ENCODE peak calls at places on chromosome 6, in ten cellular contexts. One of them, this sample, is unnamed.

GRCh38 chr6:28258877-28259777 is at the start of gene NKAPL:
- DNase-seq in NCI-H2171: no peak
- DNase-seq in HCT116: no peak
- DNase-seq in AG08395: peak
- DNase-seq in AG08396: peak
- DNase-seq in A172: no peak
- DNase-seq in H7: peak
- DNase-seq in NCI-H1092 treated with DMSO at 0.1 percent for 48 hours: no peak
- DNase-seq in AG09319: no peak
- DNase-seq in nephron progenitor cell: no peak
- DNase-seq in this sample: no peak

GRCh38 chr6:44062771-44063560 is 64.3 kb downstream of the MRPL14 start:
- DNase-seq in NCI-H2171: no peak
- DNase-seq in HCT116: no peak
- DNase-seq in AG08395: no peak
- DNase-seq in AG08396: no peak
- DNase-seq in A172: no peak
- DNase-seq in H7: peak
- DNase-seq in NCI-H1092 treated with DMSO at 0.1 percent for 48 hours: no peak
- DNase-seq in AG09319: no peak
- DNase-seq in nephron progenitor cell: peak
- DNase-seq in this sample: no peak

GRCh38 chr6:129753422-129753821 is 43.4 kb upstream of the ARHGAP18 start:
- DNase-seq in NCI-H2171: no peak
- DNase-seq in HCT116: no peak
- DNase-seq in AG08395: peak
- DNase-seq in AG08396: no peak
- DNase-seq in A172: peak
- DNase-seq in H7: no peak
- DNase-seq in NCI-H1092 treated with DMSO at 0.1 percent for 48 hours: no peak
- DNase-seq in AG09319: no peak
- DNase-seq in nephron progenitor cell: no peak
- DNase-seq in this sample: no peak

GRCh38 chr6:158939255-158940170 is 60.5 kb downstream of the RSPH3 start:
- DNase-seq in NCI-H2171: no peak
- DNase-seq in HCT116: no peak
- DNase-seq in AG08395: no peak
- DNase-seq in AG08396: no peak
- DNase-seq in A172: no peak
- DNase-seq in H7: peak
- DNase-seq in NCI-H1092 treated with DMSO at 0.1 percent for 48 hours: no peak
- DNase-seq in AG09319: no peak
- DNase-seq in nephron progenitor cell: no peak
- DNase-seq in this sample: no peak

GRCh38 chr6:152272486-152272885 is 364.7 kb downstream of the SYNE1 start:
- DNase-seq in NCI-H2171: no peak
- DNase-seq in HCT116: no peak
- DNase-seq in AG08395: no peak
- DNase-seq in AG08396: no peak
- DNase-seq in A172: peak
- DNase-seq in H7: no peak
- DNase-seq in NCI-H1092 treated with DMSO at 0.1 percent for 48 hours: no peak
- DNase-seq in AG09319: no peak
- DNase-seq in nephron progenitor cell: no peak
- DNase-seq in this sample: no peak

GRCh38 chr6:35611235-35611634 is 77.5 kb downstream of the FKBP5 start:
- DNase-seq in NCI-H2171: no peak
- DNase-seq in HCT116: no peak
- DNase-seq in AG08395: peak
- DNase-seq in AG08396: peak
- DNase-seq in A172: peak
- DNase-seq in H7: no peak
- DNase-seq in NCI-H1092 treated with DMSO at 0.1 percent for 48 hours: no peak
- DNase-seq in AG09319: no peak
- DNase-seq in nephron progenitor cell: no peak
- DNase-seq in this sample: no peak

GRCh38 chr6:4670295-4670694 is 105.9 kb upstream of the CDYL start:
- DNase-seq in NCI-H2171: no peak
- DNase-seq in HCT116: no peak
- DNase-seq in AG08395: no peak
- DNase-seq in AG08396: no peak
- DNase-seq in A172: no peak
- DNase-seq in H7: no peak
- DNase-seq in NCI-H1092 treated with DMSO at 0.1 percent for 48 hours: no peak
- DNase-seq in AG09319: no peak
- DNase-seq in nephron progenitor cell: no peak
- DNase-seq in this sample: no peak

GRCh38 chr6:132063738-132064137 is 112.6 kb upstream of the CCN2 start:
- DNase-seq in NCI-H2171: no peak
- DNase-seq in HCT116: peak
- DNase-seq in AG08395: peak
- DNase-seq in AG08396: peak
- DNase-seq in A172: peak
- DNase-seq in H7: no peak
- DNase-seq in NCI-H1092 treated with DMSO at 0.1 percent for 48 hours: no peak
- DNase-seq in AG09319: no peak
- DNase-seq in nephron progenitor cell: no peak
- DNase-seq in this sample: no peak

GRCh38 chr6:3251462-3252314 is 7.1 kb upstream of the PSMG4 start:
- DNase-seq in NCI-H2171: peak
- DNase-seq in HCT116: peak
- DNase-seq in AG08395: peak
- DNase-seq in AG08396: peak
- DNase-seq in A172: peak
- DNase-seq in H7: peak
- DNase-seq in NCI-H1092 treated with DMSO at 0.1 percent for 48 hours: peak
- DNase-seq in AG09319: peak
- DNase-seq in nephron progenitor cell: peak
- DNase-seq in this sample: peak